ENCODE peak calls at places on chromosome 16, in eight cellular contexts. Q is anterior cingulate cortex, W is AG10803, T is RWPE1, U is SHP77, L is NCI-H1436, J is RCC 7860, K is epithelial cell of esophagus. F is an unnamed sample.

GRCh38 chr16:81142864-81143263 is 46.7 kb upstream of the GCSH start:
- DNase-seq in Q (no peak), W (no peak), T (no peak), U (no peak), L (no peak), J (no peak), K (no peak), F (no peak)

GRCh38 chr16:2597560-2597902 is 59.7 kb downstream of the PDPK1 start:
- DNase-seq in Q (no peak), W (no peak), T (no peak), U (no peak), L (no peak), J (no peak), K (no peak), F (no peak)

GRCh38 chr16:89737341-89738071 is 16.2 kb downstream of the ZNF276 start:
- DNase-seq in Q (no peak), W (no peak), T (no peak), U (no peak), L (no peak), J (no peak), K (no peak), F (no peak)

GRCh38 chr16:66064811-66065530 is 301.5 kb upstream of the CDH5 start:
- DNase-seq in Q (no peak), W (no peak), T (no peak), U (no peak), L (no peak), J (no peak), K (no peak), F (no peak)

GRCh38 chr16:47492036-47492427 is 30.9 kb downstream of the PHKB start:
- DNase-seq in Q (no peak), W (no peak), T (no peak), U (no peak), L (no peak), J (no peak), K (no peak), F (no peak)

GRCh38 chr16:8120001-8120400 is 470.3 kb downstream of the TMEM114 start:
- DNase-seq in Q (no peak), W (no peak), T (no peak), U (no peak), L (no peak), J (no peak), K (no peak), F (no peak)

GRCh38 chr16:85825326-85825725 is 25.8 kb downstream of the COX4I1 start:
- DNase-seq in Q (no peak), W (no peak), T (no peak), U (no peak), L (no peak), J (no peak), K (no peak), F (no peak)

GRCh38 chr16:4053663-4054479 is 62.4 kb downstream of the ADCY9 start:
- DNase-seq in Q (no peak), W (peak), T (peak), U (peak), L (no peak), J (no peak), K (peak), F (peak)

GRCh38 chr16:2821483-2822157 is 4.6 kb downstream of the PRSS21 start:
- DNase-seq in Q (no peak), W (peak), T (no peak), U (no peak), L (no peak), J (no peak), K (no peak), F (no peak)

GRCh38 chr16:52463904-52464303 is 83.0 kb downstream of the TOX3 start:
- DNase-seq in Q (no peak), W (no peak), T (no peak), U (no peak), L (no peak), J (no peak), K (no peak), F (no peak)

GRCh38 chr16:68116256-68116853 is 31.2 kb downstream of the NFATC3 start:
- DNase-seq in Q (no peak), W (peak), T (peak), U (no peak), L (no peak), J (no peak), K (peak), F (peak)

GRCh38 chr16:57474671-57475661 is 11.3 kb downstream of the DOK4 start:
- DNase-seq in Q (no peak), W (no peak), T (no peak), U (no peak), L (peak), J (no peak), K (no peak), F (no peak)

GRCh38 chr16:405548-406506 is 4.1 kb downstream of the DECR2 start:
- DNase-seq in Q (no peak), W (no peak), T (no peak), U (no peak), L (no peak), J (no peak), K (no peak), F (no peak)

GRCh38 chr16:2963074-2963610 is 933 bp upstream of the KREMEN2 start:
- DNase-seq in Q (no peak), W (no peak), T (no peak), U (no peak), L (no peak), J (no peak), K (no peak), F (no peak)

GRCh38 chr16:27214084-27214961 is 11.0 kb downstream of the KDM8 start:
- DNase-seq in Q (no peak), W (no peak), T (no peak), U (no peak), L (no peak), J (no peak), K (no peak), F (no peak)

GRCh38 chr16:35325936-35326335 is 1866.5 kb downstream of the TP53TG3F start:
- DNase-seq in Q (no peak), W (no peak), T (no peak), U (no peak), L (no peak), J (no peak), K (no peak), F (no peak)

GRCh38 chr16:66491716-66492064 is 58.2 kb downstream of the TK2 start:
- DNase-seq in Q (no peak), W (no peak), T (no peak), U (no peak), L (no peak), J (no peak), K (no peak), F (no peak)

GRCh38 chr16:22763655-22764054 is 50.3 kb upstream of the HS3ST2 start:
- DNase-seq in Q (no peak), W (no peak), T (no peak), U (no peak), L (no peak), J (no peak), K (peak), F (no peak)

GRCh38 chr16:68732741-68733399 is 4.2 kb upstream of the CDH1 start:
- DNase-seq in Q (no peak), W (no peak), T (no peak), U (no peak), L (no peak), J (peak), K (no peak), F (no peak)

GRCh38 chr16:77501260-77501659 is 66.4 kb upstream of the ADAMTS18 start:
- DNase-seq in Q (no peak), W (no peak), T (no peak), U (no peak), L (no peak), J (no peak), K (no peak), F (no peak)

GRCh38 chr16:83040174-83040573 is 413.4 kb downstream of the CDH13 start:
- DNase-seq in Q (no peak), W (peak), T (no peak), U (no peak), L (no peak), J (peak), K (peak), F (no peak)

GRCh38 chr16:2752850-2753522 is 548 bp downstream of the SRRM2 start:
- DNase-seq in Q (peak), W (peak), T (peak), U (peak), L (peak), J (peak), K (peak), F (peak)

GRCh38 chr16:63403792-63404191 is 1367.6 kb upstream of the CDH8 start:
- DNase-seq in Q (no peak), W (no peak), T (no peak), U (no peak), L (no peak), J (no peak), K (no peak), F (no peak)

GRCh38 chr16:88988980-88989791 is 12.2 kb upstream of the CBFA2T3 start:
- DNase-seq in Q (no peak), W (no peak), T (no peak), U (no peak), L (no peak), J (no peak), K (no peak), F (no peak)

GRCh38 chr16:89089142-89089541 is 4.5 kb upstream of the ACSF3 start:
- DNase-seq in Q (no peak), W (no peak), T (no peak), U (no peak), L (no peak), J (no peak), K (no peak), F (no peak)

GRCh38 chr16:20803561-20804214 is 2.6 kb downstream of the ERI2 start:
- DNase-seq in Q (no peak), W (peak), T (no peak), U (no peak), L (no peak), J (no peak), K (no peak), F (peak)

GRCh38 chr16:10569629-10570028 is 10.8 kb downstream of the EMP2 start:
- DNase-seq in Q (no peak), W (no peak), T (no peak), U (no peak), L (no peak), J (no peak), K (no peak), F (no peak)

GRCh38 chr16:1197237-1197866 is 27.7 kb downstream of the TPSG1 start:
- DNase-seq in Q (no peak), W (no peak), T (no peak), U (peak), L (peak), J (peak), K (no peak), F (no peak)

GRCh38 chr16:5502944-5503343 is 405.3 kb upstream of the EEF2KMT start:
- DNase-seq in Q (no peak), W (no peak), T (no peak), U (no peak), L (no peak), J (no peak), K (no peak), F (no peak)

GRCh38 chr16:88076211-88076931 is 125.1 kb downstream of the BANP start:
- DNase-seq in Q (no peak), W (no peak), T (no peak), U (no peak), L (no peak), J (no peak), K (no peak), F (no peak)

F was measured in foreskin fibroblast.